ENCODE peak calls at places on chromosome 13, in ten cellular contexts. One of them, this sample, is unnamed. For H3K27me3, the result is how much of the 10 kb centered on the place peaks cover.

GRCh38 chr13:31797154-31797775 is 57.9 kb downstream of the RXFP2 start:
- DNase-seq in endodermal cell: no peak
- DNase-seq in tibial artery: no peak
- DNase-seq in lower lobe of right lung: no peak
- DNase-seq in tibial nerve: no peak
- DNase-seq in colonic mucosa: no peak
- DNase-seq in cardiac muscle cell: peak
- DNase-seq in Peyer's patch: no peak
- DNase-seq in dorsolateral prefrontal cortex: no peak
- DNase-seq in CD4-positive, alpha-beta T cell: no peak
- DNase-seq in this sample: no peak

GRCh38 chr13:105497597-105497996 is 1037.9 kb downstream of the EFNB2 start:
- DNase-seq in endodermal cell: no peak
- DNase-seq in tibial artery: no peak
- DNase-seq in lower lobe of right lung: no peak
- DNase-seq in tibial nerve: no peak
- DNase-seq in colonic mucosa: no peak
- DNase-seq in cardiac muscle cell: no peak
- DNase-seq in Peyer's patch: no peak
- DNase-seq in dorsolateral prefrontal cortex: no peak
- DNase-seq in CD4-positive, alpha-beta T cell: no peak
- DNase-seq in this sample: no peak

GRCh38 chr13:26952551-26953138 is 192.1 kb upstream of the GPR12 start:
- DNase-seq in endodermal cell: no peak
- DNase-seq in tibial artery: no peak
- DNase-seq in lower lobe of right lung: no peak
- DNase-seq in tibial nerve: no peak
- DNase-seq in colonic mucosa: no peak
- DNase-seq in cardiac muscle cell: no peak
- DNase-seq in Peyer's patch: peak
- DNase-seq in dorsolateral prefrontal cortex: no peak
- DNase-seq in CD4-positive, alpha-beta T cell: no peak
- DNase-seq in this sample: no peak

GRCh38 chr13:31074750-31075149 is 87.0 kb downstream of the HSPH1 start:
- DNase-seq in endodermal cell: peak
- DNase-seq in tibial artery: no peak
- DNase-seq in lower lobe of right lung: no peak
- DNase-seq in tibial nerve: no peak
- DNase-seq in colonic mucosa: no peak
- DNase-seq in cardiac muscle cell: no peak
- DNase-seq in Peyer's patch: no peak
- DNase-seq in dorsolateral prefrontal cortex: no peak
- DNase-seq in CD4-positive, alpha-beta T cell: no peak
- DNase-seq in this sample: no peak

GRCh38 chr13:61685683-61686013 is 270.0 kb upstream of the PCDH20 start:
- DNase-seq in endodermal cell: peak
- DNase-seq in tibial artery: no peak
- DNase-seq in lower lobe of right lung: no peak
- DNase-seq in tibial nerve: no peak
- DNase-seq in colonic mucosa: no peak
- DNase-seq in cardiac muscle cell: no peak
- DNase-seq in Peyer's patch: no peak
- DNase-seq in dorsolateral prefrontal cortex: no peak
- DNase-seq in CD4-positive, alpha-beta T cell: no peak
- DNase-seq in this sample: no peak

GRCh38 chr13:38582133-38582532 is 104.7 kb upstream of the FREM2 start:
- DNase-seq in endodermal cell: no peak
- DNase-seq in tibial artery: no peak
- DNase-seq in lower lobe of right lung: no peak
- DNase-seq in tibial nerve: no peak
- DNase-seq in colonic mucosa: peak
- DNase-seq in cardiac muscle cell: peak
- DNase-seq in Peyer's patch: no peak
- DNase-seq in dorsolateral prefrontal cortex: no peak
- DNase-seq in CD4-positive, alpha-beta T cell: no peak
- DNase-seq in this sample: no peak

GRCh38 chr13:23701191-23701590 is 131.0 kb downstream of the TNFRSF19 start:
- DNase-seq in endodermal cell: no peak
- DNase-seq in tibial artery: no peak
- DNase-seq in lower lobe of right lung: no peak
- DNase-seq in tibial nerve: no peak
- DNase-seq in colonic mucosa: no peak
- DNase-seq in cardiac muscle cell: peak
- DNase-seq in Peyer's patch: no peak
- DNase-seq in dorsolateral prefrontal cortex: no peak
- DNase-seq in CD4-positive, alpha-beta T cell: no peak
- DNase-seq in this sample: no peak

GRCh38 chr13:109672545-109672944 is 113.8 kb downstream of the IRS2 start:
- DNase-seq in endodermal cell: no peak
- DNase-seq in tibial artery: no peak
- DNase-seq in lower lobe of right lung: no peak
- DNase-seq in tibial nerve: no peak
- DNase-seq in colonic mucosa: no peak
- DNase-seq in cardiac muscle cell: no peak
- DNase-seq in Peyer's patch: no peak
- DNase-seq in dorsolateral prefrontal cortex: no peak
- DNase-seq in CD4-positive, alpha-beta T cell: no peak
- DNase-seq in this sample: no peak

GRCh38 chr13:80680786-80681366 is 339.9 kb upstream of the SPRY2 start:
- DNase-seq in endodermal cell: no peak
- DNase-seq in tibial artery: no peak
- DNase-seq in lower lobe of right lung: no peak
- DNase-seq in tibial nerve: no peak
- DNase-seq in colonic mucosa: no peak
- DNase-seq in cardiac muscle cell: no peak
- DNase-seq in Peyer's patch: no peak
- DNase-seq in dorsolateral prefrontal cortex: no peak
- DNase-seq in CD4-positive, alpha-beta T cell: no peak
- DNase-seq in this sample: no peak
- H3K27ac ChIP-seq in endodermal cell: no peak
- H3K27ac ChIP-seq in tibial artery: no peak
- H3K27ac ChIP-seq in lower lobe of right lung: no peak
- H3K27ac ChIP-seq in tibial nerve: no peak
- H3K27ac ChIP-seq in colonic mucosa: no peak
- H3K27ac ChIP-seq in cardiac muscle cell: no peak
- H3K27ac ChIP-seq in Peyer's patch: no peak
- H3K27ac ChIP-seq in dorsolateral prefrontal cortex: no peak
- H3K27ac ChIP-seq in CD4-positive, alpha-beta T cell: no peak
- H3K27ac ChIP-seq in this sample: no peak

GRCh38 chr13:58318495-58319167 is 687.1 kb downstream of the PCDH17 start:
- DNase-seq in endodermal cell: no peak
- DNase-seq in tibial artery: no peak
- DNase-seq in lower lobe of right lung: no peak
- DNase-seq in tibial nerve: no peak
- DNase-seq in colonic mucosa: no peak
- DNase-seq in cardiac muscle cell: no peak
- DNase-seq in Peyer's patch: no peak
- DNase-seq in dorsolateral prefrontal cortex: no peak
- DNase-seq in CD4-positive, alpha-beta T cell: no peak
- DNase-seq in this sample: peak

DNA sequence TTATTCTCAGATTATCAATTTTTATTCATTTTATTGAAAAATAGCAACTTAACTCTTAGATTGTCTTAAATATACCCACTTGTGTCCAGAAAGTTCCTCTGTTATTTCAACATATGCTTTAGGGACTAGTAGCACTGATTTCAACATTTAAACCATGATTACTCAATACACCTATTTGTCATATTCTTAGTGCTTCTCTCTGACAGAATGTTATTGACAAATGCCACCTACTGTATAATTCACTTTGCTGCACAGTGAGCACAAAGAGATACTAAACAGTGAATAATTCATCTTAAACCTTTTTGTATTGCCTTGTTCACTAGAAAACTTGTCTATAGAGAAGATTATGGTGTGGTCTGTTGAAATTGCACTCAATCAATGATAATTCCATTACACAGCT is 692.6 kb downstream of the PCDH17 start:
- DNase-seq in endodermal cell: no peak
- DNase-seq in tibial artery: no peak
- DNase-seq in lower lobe of right lung: no peak
- DNase-seq in tibial nerve: no peak
- DNase-seq in colonic mucosa: no peak
- DNase-seq in cardiac muscle cell: no peak
- DNase-seq in Peyer's patch: no peak
- DNase-seq in dorsolateral prefrontal cortex: no peak
- DNase-seq in CD4-positive, alpha-beta T cell: no peak
- DNase-seq in this sample: no peak
- TF ChIP-seq CTCF in endodermal cell: no peak
- TF ChIP-seq CTCF in tibial artery: no peak
- TF ChIP-seq CTCF in lower lobe of right lung: no peak
- TF ChIP-seq CTCF in tibial nerve: no peak
- TF ChIP-seq CTCF in colonic mucosa: no peak
- TF ChIP-seq CTCF in cardiac muscle cell: no peak
- TF ChIP-seq CTCF in Peyer's patch: no peak
- TF ChIP-seq CTCF in dorsolateral prefrontal cortex: no peak
- TF ChIP-seq CTCF in CD4-positive, alpha-beta T cell: no peak
- TF ChIP-seq CTCF in this sample: no peak

GRCh38 chr13:111064661-111065060 is 50.4 kb upstream of the ARHGEF7 start:
- DNase-seq in endodermal cell: no peak
- DNase-seq in tibial artery: no peak
- DNase-seq in lower lobe of right lung: no peak
- DNase-seq in tibial nerve: no peak
- DNase-seq in colonic mucosa: no peak
- DNase-seq in cardiac muscle cell: no peak
- DNase-seq in Peyer's patch: no peak
- DNase-seq in dorsolateral prefrontal cortex: no peak
- DNase-seq in CD4-positive, alpha-beta T cell: no peak
- DNase-seq in this sample: no peak

GRCh38 chr13:111062305-111062704 is 52.8 kb upstream of the ARHGEF7 start:
- DNase-seq in endodermal cell: no peak
- DNase-seq in tibial artery: no peak
- DNase-seq in lower lobe of right lung: no peak
- DNase-seq in tibial nerve: no peak
- DNase-seq in colonic mucosa: no peak
- DNase-seq in cardiac muscle cell: no peak
- DNase-seq in Peyer's patch: no peak
- DNase-seq in dorsolateral prefrontal cortex: no peak
- DNase-seq in CD4-positive, alpha-beta T cell: no peak
- DNase-seq in this sample: no peak

GRCh38 chr13:111058796-111059506 is 56.2 kb upstream of the ARHGEF7 start:
- DNase-seq in endodermal cell: no peak
- DNase-seq in tibial artery: no peak
- DNase-seq in lower lobe of right lung: no peak
- DNase-seq in tibial nerve: no peak
- DNase-seq in colonic mucosa: no peak
- DNase-seq in cardiac muscle cell: no peak
- DNase-seq in Peyer's patch: no peak
- DNase-seq in dorsolateral prefrontal cortex: no peak
- DNase-seq in CD4-positive, alpha-beta T cell: no peak
- DNase-seq in this sample: no peak

GRCh38 chr13:111060237-111060919 is 54.7 kb upstream of the ARHGEF7 start:
- DNase-seq in endodermal cell: no peak
- DNase-seq in tibial artery: no peak
- DNase-seq in lower lobe of right lung: no peak
- DNase-seq in tibial nerve: no peak
- DNase-seq in colonic mucosa: no peak
- DNase-seq in cardiac muscle cell: no peak
- DNase-seq in Peyer's patch: no peak
- DNase-seq in dorsolateral prefrontal cortex: no peak
- DNase-seq in CD4-positive, alpha-beta T cell: no peak
- DNase-seq in this sample: no peak

GRCh38 chr13:111061338-111062045 is 53.6 kb upstream of the ARHGEF7 start:
- DNase-seq in endodermal cell: no peak
- DNase-seq in tibial artery: no peak
- DNase-seq in lower lobe of right lung: no peak
- DNase-seq in tibial nerve: no peak
- DNase-seq in colonic mucosa: no peak
- DNase-seq in cardiac muscle cell: no peak
- DNase-seq in Peyer's patch: no peak
- DNase-seq in dorsolateral prefrontal cortex: no peak
- DNase-seq in CD4-positive, alpha-beta T cell: no peak
- DNase-seq in this sample: no peak
- H3K27me3 ChIP-seq in endodermal cell: under half
- H3K27me3 ChIP-seq in tibial artery: under half
- H3K27me3 ChIP-seq in lower lobe of right lung: under half
- H3K27me3 ChIP-seq in tibial nerve: under half
- H3K27me3 ChIP-seq in colonic mucosa: under half
- H3K27me3 ChIP-seq in cardiac muscle cell: under half
- H3K27me3 ChIP-seq in Peyer's patch: under half
- H3K27me3 ChIP-seq in dorsolateral prefrontal cortex: under half
- H3K27me3 ChIP-seq in CD4-positive, alpha-beta T cell: under half
- H3K27me3 ChIP-seq in this sample: under half

DNA sequence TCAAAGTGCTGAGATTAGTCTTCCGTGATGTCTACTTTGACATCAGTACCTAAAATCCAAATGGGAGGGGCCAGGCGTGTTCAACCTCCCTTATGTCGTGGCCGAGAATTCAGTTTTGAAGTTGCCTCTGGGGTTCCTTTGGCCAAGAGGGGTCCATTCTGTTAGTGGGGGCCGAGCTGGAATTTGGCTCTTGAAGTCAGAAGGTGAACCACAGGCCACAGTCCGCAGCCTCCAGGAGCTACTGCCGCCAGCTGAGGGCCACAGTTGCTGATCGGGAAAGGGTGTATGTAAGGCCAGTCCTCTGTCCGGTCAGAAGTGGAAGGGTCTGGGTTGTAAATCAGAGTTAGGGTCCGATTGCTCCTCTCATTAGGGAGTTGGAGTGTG is 31.0 kb downstream of the ATP11A start:
- DNase-seq in endodermal cell: no peak
- DNase-seq in tibial artery: peak
- DNase-seq in lower lobe of right lung: no peak
- DNase-seq in tibial nerve: no peak
- DNase-seq in colonic mucosa: no peak
- DNase-seq in cardiac muscle cell: no peak
- DNase-seq in Peyer's patch: peak
- DNase-seq in dorsolateral prefrontal cortex: no peak
- DNase-seq in CD4-positive, alpha-beta T cell: no peak
- DNase-seq in this sample: no peak
- H3K27ac ChIP-seq in endodermal cell: no peak
- H3K27ac ChIP-seq in tibial artery: no peak
- H3K27ac ChIP-seq in lower lobe of right lung: peak
- H3K27ac ChIP-seq in tibial nerve: no peak
- H3K27ac ChIP-seq in colonic mucosa: no peak
- H3K27ac ChIP-seq in cardiac muscle cell: peak
- H3K27ac ChIP-seq in Peyer's patch: no peak
- H3K27ac ChIP-seq in dorsolateral prefrontal cortex: no peak
- H3K27ac ChIP-seq in CD4-positive, alpha-beta T cell: no peak
- H3K27ac ChIP-seq in this sample: peak